ENCODE peak calls at places on chromosomes 7 and 10, in seven cellular contexts. One of them, this sample, is unnamed.
A peak's percentile ranks its signal among the peaks of the same experiment; 100 is the strongest.

GRCh38 chr10:96846395-96846794 is 14.3 kb downstream of the LCOR start:
- DNase-seq in GM06990: no peak
- DNase-seq in GM13977: no peak
- DNase-seq in glutamatergic neuron: no peak
- DNase-seq in cardiac muscle cell: no peak
- DNase-seq in fibroblast of pulmonary artery: no peak
- DNase-seq in fibroblast of mammary gland: no peak
- DNase-seq in this sample: no peak

GRCh38 chr7:101163281-101164070 is 1.9 kb downstream of the VGF start:
- DNase-seq in GM06990: peak; percentile 61
- DNase-seq in GM13977: no peak
- DNase-seq in glutamatergic neuron: peak; percentile 76
- DNase-seq in cardiac muscle cell: no peak
- DNase-seq in fibroblast of pulmonary artery: no peak
- DNase-seq in fibroblast of mammary gland: no peak
- DNase-seq in this sample: no peak

GRCh38 chr7:111164442-111164841 is 73.5 kb downstream of the LRRN3 start:
- DNase-seq in GM06990: no peak
- DNase-seq in GM13977: no peak
- DNase-seq in glutamatergic neuron: no peak
- DNase-seq in cardiac muscle cell: no peak
- DNase-seq in fibroblast of pulmonary artery: no peak
- DNase-seq in fibroblast of mammary gland: peak; percentile 33
- DNase-seq in this sample: no peak

GRCh38 chr10:130255777-130256176 is 119.6 kb downstream of the GLRX3 start:
- DNase-seq in GM06990: no peak
- DNase-seq in GM13977: no peak
- DNase-seq in glutamatergic neuron: no peak
- DNase-seq in cardiac muscle cell: no peak
- DNase-seq in fibroblast of pulmonary artery: no peak
- DNase-seq in fibroblast of mammary gland: no peak
- DNase-seq in this sample: no peak

GRCh38 chr7:13988765-13989137 is 715 bp downstream of the ETV1 start:
- DNase-seq in GM06990: no peak
- DNase-seq in GM13977: no peak
- DNase-seq in glutamatergic neuron: peak; percentile 22
- DNase-seq in cardiac muscle cell: peak; percentile 34
- DNase-seq in fibroblast of pulmonary artery: peak; percentile 31
- DNase-seq in fibroblast of mammary gland: peak; percentile 60
- DNase-seq in this sample: no peak

GRCh38 chr10:78407009-78407711 is 373.5 kb downstream of the RPS24 start:
- DNase-seq in GM06990: peak; percentile 22
- DNase-seq in GM13977: peak; percentile 68
- DNase-seq in glutamatergic neuron: peak; percentile 92
- DNase-seq in cardiac muscle cell: peak; percentile 92
- DNase-seq in fibroblast of pulmonary artery: peak; percentile 95
- DNase-seq in fibroblast of mammary gland: peak; percentile 83
- DNase-seq in this sample: peak; percentile 65

GRCh38 chr10:120555436-120556163 is 98.6 kb downstream of the PLPP4 start:
- DNase-seq in GM06990: no peak
- DNase-seq in GM13977: no peak
- DNase-seq in glutamatergic neuron: no peak
- DNase-seq in cardiac muscle cell: no peak
- DNase-seq in fibroblast of pulmonary artery: no peak
- DNase-seq in fibroblast of mammary gland: no peak
- DNase-seq in this sample: no peak

GRCh38 chr10:133013478-133013877 is 71.1 kb upstream of the CFAP46 start:
- DNase-seq in GM06990: no peak
- DNase-seq in GM13977: no peak
- DNase-seq in glutamatergic neuron: no peak
- DNase-seq in cardiac muscle cell: no peak
- DNase-seq in fibroblast of pulmonary artery: no peak
- DNase-seq in fibroblast of mammary gland: no peak
- DNase-seq in this sample: no peak

GRCh38 chr7:35508623-35509400 is 186.1 kb downstream of the HERPUD2 start:
- DNase-seq in GM06990: no peak
- DNase-seq in GM13977: no peak
- DNase-seq in glutamatergic neuron: no peak
- DNase-seq in cardiac muscle cell: no peak
- DNase-seq in fibroblast of pulmonary artery: no peak
- DNase-seq in fibroblast of mammary gland: no peak
- DNase-seq in this sample: no peak

GRCh38 chr7:716212-716611 is 10.3 kb upstream of the DNAAF5 start:
- DNase-seq in GM06990: no peak
- DNase-seq in GM13977: no peak
- DNase-seq in glutamatergic neuron: no peak
- DNase-seq in cardiac muscle cell: no peak
- DNase-seq in fibroblast of pulmonary artery: no peak
- DNase-seq in fibroblast of mammary gland: no peak
- DNase-seq in this sample: no peak

GRCh38 chr10:61789031-61789430 is 112.5 kb upstream of the ARID5B start:
- DNase-seq in GM06990: no peak
- DNase-seq in GM13977: no peak
- DNase-seq in glutamatergic neuron: no peak
- DNase-seq in cardiac muscle cell: no peak
- DNase-seq in fibroblast of pulmonary artery: no peak
- DNase-seq in fibroblast of mammary gland: no peak
- DNase-seq in this sample: no peak

GRCh38 chr7:142461437-142461836 is 203.6 kb upstream of the PRSS58 start:
- DNase-seq in GM06990: no peak
- DNase-seq in GM13977: no peak
- DNase-seq in glutamatergic neuron: no peak
- DNase-seq in cardiac muscle cell: no peak
- DNase-seq in fibroblast of pulmonary artery: peak; percentile 49
- DNase-seq in fibroblast of mammary gland: peak; percentile 92
- DNase-seq in this sample: no peak

GRCh38 chr10:116589911-116590310 is 848 bp upstream of the PNLIPRP1 start:
- DNase-seq in GM06990: no peak
- DNase-seq in GM13977: no peak
- DNase-seq in glutamatergic neuron: no peak
- DNase-seq in cardiac muscle cell: no peak
- DNase-seq in fibroblast of pulmonary artery: no peak
- DNase-seq in fibroblast of mammary gland: no peak
- DNase-seq in this sample: no peak

GRCh38 chr7:105664816-105665525 is 83.7 kb upstream of the EFCAB10 start:
- DNase-seq in GM06990: no peak
- DNase-seq in GM13977: no peak
- DNase-seq in glutamatergic neuron: no peak
- DNase-seq in cardiac muscle cell: no peak
- DNase-seq in fibroblast of pulmonary artery: peak; percentile 35
- DNase-seq in fibroblast of mammary gland: no peak
- DNase-seq in this sample: no peak

GRCh38 chr10:60338002-60338564 is 51.6 kb downstream of the ANK3 start:
- DNase-seq in GM06990: no peak
- DNase-seq in GM13977: no peak
- DNase-seq in glutamatergic neuron: no peak
- DNase-seq in cardiac muscle cell: no peak
- DNase-seq in fibroblast of pulmonary artery: no peak
- DNase-seq in fibroblast of mammary gland: no peak
- DNase-seq in this sample: no peak

GRCh38 chr10:93431361-93431760 is 50.8 kb downstream of the MYOF start:
- DNase-seq in GM06990: no peak
- DNase-seq in GM13977: no peak
- DNase-seq in glutamatergic neuron: no peak
- DNase-seq in cardiac muscle cell: no peak
- DNase-seq in fibroblast of pulmonary artery: no peak
- DNase-seq in fibroblast of mammary gland: no peak
- DNase-seq in this sample: no peak

GRCh38 chr10:86931872-86932271 is 25.5 kb downstream of the MMRN2 start:
- DNase-seq in GM06990: no peak
- DNase-seq in GM13977: no peak
- DNase-seq in glutamatergic neuron: no peak
- DNase-seq in cardiac muscle cell: no peak
- DNase-seq in fibroblast of pulmonary artery: peak; percentile 73
- DNase-seq in fibroblast of mammary gland: peak; percentile 91
- DNase-seq in this sample: no peak

GRCh38 chr7:131225619-131226101 is 102.0 kb upstream of the MKLN1 start:
- DNase-seq in GM06990: no peak
- DNase-seq in GM13977: no peak
- DNase-seq in glutamatergic neuron: peak; percentile 28
- DNase-seq in cardiac muscle cell: no peak
- DNase-seq in fibroblast of pulmonary artery: peak; percentile 83
- DNase-seq in fibroblast of mammary gland: peak; percentile 41
- DNase-seq in this sample: peak; percentile 29

GRCh38 chr10:28937959-28938358 is 260.6 kb downstream of the BAMBI start:
- DNase-seq in GM06990: no peak
- DNase-seq in GM13977: no peak
- DNase-seq in glutamatergic neuron: no peak
- DNase-seq in cardiac muscle cell: no peak
- DNase-seq in fibroblast of pulmonary artery: no peak
- DNase-seq in fibroblast of mammary gland: no peak
- DNase-seq in this sample: no peak

GRCh38 chr7:45874408-45875131 is 1.7 kb upstream of the CCDC201 start:
- DNase-seq in GM06990: no peak
- DNase-seq in GM13977: no peak
- DNase-seq in glutamatergic neuron: no peak
- DNase-seq in cardiac muscle cell: no peak
- DNase-seq in fibroblast of pulmonary artery: peak; percentile 90
- DNase-seq in fibroblast of mammary gland: peak; percentile 69
- DNase-seq in this sample: no peak

GRCh38 chr10:112282086-112282485 is 1.1 kb upstream of the TECTB start:
- DNase-seq in GM06990: no peak
- DNase-seq in GM13977: no peak
- DNase-seq in glutamatergic neuron: no peak
- DNase-seq in cardiac muscle cell: no peak
- DNase-seq in fibroblast of pulmonary artery: no peak
- DNase-seq in fibroblast of mammary gland: peak; percentile 51
- DNase-seq in this sample: no peak

GRCh38 chr10:127259385-127259784 is 63.0 kb upstream of the INSYN2A start:
- DNase-seq in GM06990: no peak
- DNase-seq in GM13977: no peak
- DNase-seq in glutamatergic neuron: no peak
- DNase-seq in cardiac muscle cell: no peak
- DNase-seq in fibroblast of pulmonary artery: no peak
- DNase-seq in fibroblast of mammary gland: no peak
- DNase-seq in this sample: no peak

GRCh38 chr7:32093415-32094408 is 23.5 kb upstream of the PDE1C start:
- DNase-seq in GM06990: no peak
- DNase-seq in GM13977: no peak
- DNase-seq in glutamatergic neuron: no peak
- DNase-seq in cardiac muscle cell: no peak
- DNase-seq in fibroblast of pulmonary artery: peak; percentile 89
- DNase-seq in fibroblast of mammary gland: peak; percentile 17
- DNase-seq in this sample: no peak

GRCh38 chr7:23713285-23714235 is 3.5 kb downstream of the STK31 start:
- DNase-seq in GM06990: no peak
- DNase-seq in GM13977: no peak
- DNase-seq in glutamatergic neuron: no peak
- DNase-seq in cardiac muscle cell: no peak
- DNase-seq in fibroblast of pulmonary artery: peak; percentile 81
- DNase-seq in fibroblast of mammary gland: peak; percentile 57
- DNase-seq in this sample: no peak

GRCh38 chr7:93301736-93302135 is 69.6 kb downstream of the VPS50 start:
- DNase-seq in GM06990: no peak
- DNase-seq in GM13977: no peak
- DNase-seq in glutamatergic neuron: no peak
- DNase-seq in cardiac muscle cell: no peak
- DNase-seq in fibroblast of pulmonary artery: no peak
- DNase-seq in fibroblast of mammary gland: no peak
- DNase-seq in this sample: no peak

GRCh38 chr10:7797582-7797981 is 9.6 kb downstream of the ATP5F1C start:
- DNase-seq in GM06990: no peak
- DNase-seq in GM13977: no peak
- DNase-seq in glutamatergic neuron: no peak
- DNase-seq in cardiac muscle cell: no peak
- DNase-seq in fibroblast of pulmonary artery: peak; percentile 91
- DNase-seq in fibroblast of mammary gland: peak; percentile 91
- DNase-seq in this sample: no peak

GRCh38 chr7:37113661-37114355 is 334.9 kb downstream of the ELMO1 start:
- DNase-seq in GM06990: no peak
- DNase-seq in GM13977: no peak
- DNase-seq in glutamatergic neuron: no peak
- DNase-seq in cardiac muscle cell: no peak
- DNase-seq in fibroblast of pulmonary artery: no peak
- DNase-seq in fibroblast of mammary gland: peak; percentile 78
- DNase-seq in this sample: no peak

GRCh38 chr7:542935-543789 is 23.5 kb upstream of the PDGFA start:
- DNase-seq in GM06990: no peak
- DNase-seq in GM13977: no peak
- DNase-seq in glutamatergic neuron: no peak
- DNase-seq in cardiac muscle cell: peak; percentile 51
- DNase-seq in fibroblast of pulmonary artery: peak; percentile 78
- DNase-seq in fibroblast of mammary gland: peak; percentile 96
- DNase-seq in this sample: no peak

GRCh38 chr10:102064868-102065560 is at the start of gene HPS6:
- DNase-seq in GM06990: peak; percentile 96
- DNase-seq in GM13977: peak; percentile 99
- DNase-seq in glutamatergic neuron: peak; percentile 89
- DNase-seq in cardiac muscle cell: peak; percentile 95
- DNase-seq in fibroblast of pulmonary artery: peak; percentile 89
- DNase-seq in fibroblast of mammary gland: peak; percentile 82
- DNase-seq in this sample: peak; percentile 98
- TF ChIP-seq CTCF in GM06990: peak; percentile 35
- TF ChIP-seq CTCF in GM13977: peak; percentile 8
- TF ChIP-seq CTCF in glutamatergic neuron: peak; percentile 7
- TF ChIP-seq CTCF in cardiac muscle cell: peak; percentile 10
- TF ChIP-seq CTCF in fibroblast of pulmonary artery: no peak
- TF ChIP-seq CTCF in fibroblast of mammary gland: no peak
- TF ChIP-seq CTCF in this sample: peak; percentile 9

GRCh38 chr7:12322287-12322902 is 81.3 kb downstream of the VWDE start:
- DNase-seq in GM06990: no peak
- DNase-seq in GM13977: peak; percentile 3
- DNase-seq in glutamatergic neuron: no peak
- DNase-seq in cardiac muscle cell: no peak
- DNase-seq in fibroblast of pulmonary artery: peak; percentile 58
- DNase-seq in fibroblast of mammary gland: peak; percentile 35
- DNase-seq in this sample: no peak
- TF ChIP-seq CTCF in GM06990: peak; percentile 49
- TF ChIP-seq CTCF in GM13977: peak; percentile 55
- TF ChIP-seq CTCF in glutamatergic neuron: peak; percentile 53
- TF ChIP-seq CTCF in cardiac muscle cell: peak; percentile 60
- TF ChIP-seq CTCF in fibroblast of pulmonary artery: peak; percentile 71
- TF ChIP-seq CTCF in fibroblast of mammary gland: peak; percentile 60
- TF ChIP-seq CTCF in this sample: peak; percentile 64

DNA sequence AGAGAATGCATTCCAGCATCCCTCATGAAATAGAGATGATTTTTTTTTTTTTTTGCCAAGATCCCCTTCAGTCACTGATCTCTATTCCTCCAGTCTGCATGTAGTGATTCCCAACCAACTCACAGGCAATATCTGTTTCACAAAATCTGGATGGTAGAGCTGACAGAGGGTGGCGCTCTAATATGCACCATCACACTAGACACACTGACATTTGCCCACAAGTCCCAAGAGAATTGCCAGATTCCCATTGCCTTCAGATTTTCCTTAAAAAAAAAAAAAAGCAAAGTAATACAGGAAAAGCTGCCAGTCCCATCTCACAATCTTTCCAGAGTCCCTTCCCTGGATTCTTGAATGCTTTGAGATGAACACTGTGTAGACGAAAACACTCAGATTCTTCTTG is 301.0 kb downstream of the SORCS1 start:
- DNase-seq in GM06990: no peak
- DNase-seq in GM13977: no peak
- DNase-seq in glutamatergic neuron: no peak
- DNase-seq in cardiac muscle cell: peak; percentile 31
- DNase-seq in fibroblast of pulmonary artery: no peak
- DNase-seq in fibroblast of mammary gland: no peak
- DNase-seq in this sample: no peak
- TF ChIP-seq CTCF in GM06990: peak; percentile 53
- TF ChIP-seq CTCF in GM13977: peak; percentile 21
- TF ChIP-seq CTCF in glutamatergic neuron: no peak
- TF ChIP-seq CTCF in cardiac muscle cell: no peak
- TF ChIP-seq CTCF in fibroblast of pulmonary artery: no peak
- TF ChIP-seq CTCF in fibroblast of mammary gland: no peak
- TF ChIP-seq CTCF in this sample: peak; percentile 9

GRCh38 chr10:124875596-124875995 is 66.3 kb upstream of the ZRANB1 start:
- DNase-seq in GM06990: no peak
- DNase-seq in GM13977: no peak
- DNase-seq in glutamatergic neuron: no peak
- DNase-seq in cardiac muscle cell: no peak
- DNase-seq in fibroblast of pulmonary artery: peak; percentile 42
- DNase-seq in fibroblast of mammary gland: peak; percentile 47
- DNase-seq in this sample: no peak
- TF ChIP-seq CTCF in GM06990: no peak
- TF ChIP-seq CTCF in GM13977: no peak
- TF ChIP-seq CTCF in glutamatergic neuron: no peak
- TF ChIP-seq CTCF in cardiac muscle cell: peak; percentile 32
- TF ChIP-seq CTCF in fibroblast of pulmonary artery: peak; percentile 35
- TF ChIP-seq CTCF in fibroblast of mammary gland: peak; percentile 34
- TF ChIP-seq CTCF in this sample: no peak